ENCODE peak calls at places on chromosomes 13 and 19, in four cellular contexts. One of them, this sample, is unnamed. For H3K36me3 and H3K4me1, the result is how much of the 10 kb centered on the place peaks cover.

GRCh38 chr19:44093931-44094765 is at the start of gene ZNF224:
- DNase-seq in CD8-positive, alpha-beta memory T cell: peak
- DNase-seq in right lobe of liver: peak
- DNase-seq in left ventricle myocardium inferior: peak
- DNase-seq in this sample: peak

GRCh38 chr13:84653915-84654534 is 771.8 kb upstream of the SLITRK1 start:
- DNase-seq in CD8-positive, alpha-beta memory T cell: no peak
- DNase-seq in right lobe of liver: no peak
- DNase-seq in left ventricle myocardium inferior: peak
- DNase-seq in this sample: no peak

GRCh38 chr19:54462713-54463530 is 656 bp downstream of the LENG9 start:
- DNase-seq in CD8-positive, alpha-beta memory T cell: peak
- DNase-seq in right lobe of liver: peak
- DNase-seq in left ventricle myocardium inferior: peak
- DNase-seq in this sample: peak

GRCh38 chr13:40992678-40993077 is 26.4 kb downstream of the ELF1 start:
- DNase-seq in CD8-positive, alpha-beta memory T cell: no peak
- DNase-seq in right lobe of liver: no peak
- DNase-seq in left ventricle myocardium inferior: no peak
- DNase-seq in this sample: no peak

GRCh38 chr19:10744848-10745293 is 27.0 kb downstream of the DNM2 start:
- DNase-seq in CD8-positive, alpha-beta memory T cell: no peak
- DNase-seq in right lobe of liver: peak
- DNase-seq in left ventricle myocardium inferior: no peak
- DNase-seq in this sample: peak

GRCh38 chr19:55552620-55553019 is 7.3 kb upstream of the SBK3 start:
- DNase-seq in CD8-positive, alpha-beta memory T cell: no peak
- DNase-seq in right lobe of liver: no peak
- DNase-seq in left ventricle myocardium inferior: no peak
- DNase-seq in this sample: no peak

GRCh38 chr19:18441804-18442788 is 4.2 kb upstream of the ISYNA1 start:
- DNase-seq in CD8-positive, alpha-beta memory T cell: no peak
- DNase-seq in right lobe of liver: no peak
- DNase-seq in left ventricle myocardium inferior: no peak
- DNase-seq in this sample: no peak

GRCh38 chr19:50568321-50569022 is at the start of gene LRRC4B:
- DNase-seq in CD8-positive, alpha-beta memory T cell: no peak
- DNase-seq in right lobe of liver: no peak
- DNase-seq in left ventricle myocardium inferior: no peak
- DNase-seq in this sample: no peak

GRCh38 chr19:279231-279630 is 12.0 kb downstream of the PLPP2 start:
- DNase-seq in CD8-positive, alpha-beta memory T cell: no peak
- DNase-seq in right lobe of liver: no peak
- DNase-seq in left ventricle myocardium inferior: no peak
- DNase-seq in this sample: no peak

GRCh38 chr19:50325310-50326100 is 3.7 kb downstream of the KCNC3 start:
- DNase-seq in CD8-positive, alpha-beta memory T cell: peak
- DNase-seq in right lobe of liver: peak
- DNase-seq in left ventricle myocardium inferior: peak
- DNase-seq in this sample: peak

GRCh38 chr13:95714142-95714832 is 37.3 kb downstream of the DNAJC3 start:
- DNase-seq in CD8-positive, alpha-beta memory T cell: no peak
- DNase-seq in right lobe of liver: no peak
- DNase-seq in left ventricle myocardium inferior: no peak
- DNase-seq in this sample: no peak

GRCh38 chr13:24851546-24851945 is 87.6 kb downstream of the RNF17 start:
- DNase-seq in CD8-positive, alpha-beta memory T cell: no peak
- DNase-seq in right lobe of liver: no peak
- DNase-seq in left ventricle myocardium inferior: no peak
- DNase-seq in this sample: no peak

GRCh38 chr13:19781526-19781925 is 1.2 kb downstream of the PSPC1 start:
- DNase-seq in CD8-positive, alpha-beta memory T cell: no peak
- DNase-seq in right lobe of liver: no peak
- DNase-seq in left ventricle myocardium inferior: no peak
- DNase-seq in this sample: no peak

GRCh38 chr19:16641695-16642094 is 13.7 kb upstream of the MED26 start:
- DNase-seq in CD8-positive, alpha-beta memory T cell: no peak
- DNase-seq in right lobe of liver: no peak
- DNase-seq in left ventricle myocardium inferior: no peak
- DNase-seq in this sample: no peak

GRCh38 chr19:16638666-16639065 is 10.7 kb upstream of the MED26 start:
- DNase-seq in CD8-positive, alpha-beta memory T cell: no peak
- DNase-seq in right lobe of liver: no peak
- DNase-seq in left ventricle myocardium inferior: no peak
- DNase-seq in this sample: no peak

GRCh38 chr19:16645140-16645539 is 14.8 kb downstream of the SMIM7 start:
- DNase-seq in CD8-positive, alpha-beta memory T cell: no peak
- DNase-seq in right lobe of liver: no peak
- DNase-seq in left ventricle myocardium inferior: no peak
- DNase-seq in this sample: no peak

GRCh38 chr19:16637535-16637934 is 9.5 kb upstream of the MED26 start:
- DNase-seq in CD8-positive, alpha-beta memory T cell: no peak
- DNase-seq in right lobe of liver: no peak
- DNase-seq in left ventricle myocardium inferior: no peak
- DNase-seq in this sample: no peak

GRCh38 chr19:16640951-16641350 is 12.9 kb upstream of the MED26 start:
- DNase-seq in CD8-positive, alpha-beta memory T cell: no peak
- DNase-seq in right lobe of liver: no peak
- DNase-seq in left ventricle myocardium inferior: no peak
- DNase-seq in this sample: no peak
- H3K36me3 ChIP-seq in CD8-positive, alpha-beta memory T cell: under half
- H3K36me3 ChIP-seq in right lobe of liver: under half
- H3K36me3 ChIP-seq in left ventricle myocardium inferior: half or more
- H3K36me3 ChIP-seq in this sample: under half

GRCh38 chr13:23319915-23320224 is 113.6 kb downstream of the SACS start:
- DNase-seq in CD8-positive, alpha-beta memory T cell: no peak
- DNase-seq in right lobe of liver: no peak
- DNase-seq in left ventricle myocardium inferior: no peak
- DNase-seq in this sample: no peak

GRCh38 chr13:23320926-23321533 is 112.5 kb downstream of the SACS start:
- DNase-seq in CD8-positive, alpha-beta memory T cell: no peak
- DNase-seq in right lobe of liver: no peak
- DNase-seq in left ventricle myocardium inferior: no peak
- DNase-seq in this sample: no peak

GRCh38 chr13:23323946-23324709 is 109.4 kb downstream of the SACS start:
- DNase-seq in CD8-positive, alpha-beta memory T cell: no peak
- DNase-seq in right lobe of liver: no peak
- DNase-seq in left ventricle myocardium inferior: no peak
- DNase-seq in this sample: no peak

GRCh38 chr13:23322353-23323336 is 110.9 kb downstream of the SACS start:
- DNase-seq in CD8-positive, alpha-beta memory T cell: no peak
- DNase-seq in right lobe of liver: no peak
- DNase-seq in left ventricle myocardium inferior: no peak
- DNase-seq in this sample: no peak

GRCh38 chr13:23321534-23322241 is 111.8 kb downstream of the SACS start:
- DNase-seq in CD8-positive, alpha-beta memory T cell: no peak
- DNase-seq in right lobe of liver: no peak
- DNase-seq in left ventricle myocardium inferior: peak
- DNase-seq in this sample: no peak
- H3K4me3 ChIP-seq in CD8-positive, alpha-beta memory T cell: peak
- H3K4me3 ChIP-seq in right lobe of liver: no peak
- H3K4me3 ChIP-seq in left ventricle myocardium inferior: peak
- H3K4me3 ChIP-seq in this sample: no peak

GRCh38 chr19:11868188-11868587 is 19.4 kb upstream of the ZNF69 start:
- DNase-seq in CD8-positive, alpha-beta memory T cell: no peak
- DNase-seq in right lobe of liver: no peak
- DNase-seq in left ventricle myocardium inferior: no peak
- DNase-seq in this sample: no peak
- H3K4me1 ChIP-seq in CD8-positive, alpha-beta memory T cell: under half
- H3K4me1 ChIP-seq in right lobe of liver: under half
- H3K4me1 ChIP-seq in left ventricle myocardium inferior: under half
- H3K4me1 ChIP-seq in this sample: under half

GRCh38 chr13:29523199-29523931 is 72.1 kb downstream of the SLC7A1 start:
- DNase-seq in CD8-positive, alpha-beta memory T cell: no peak
- DNase-seq in right lobe of liver: no peak
- DNase-seq in left ventricle myocardium inferior: peak
- DNase-seq in this sample: no peak
- H3K36me3 ChIP-seq in CD8-positive, alpha-beta memory T cell: under half
- H3K36me3 ChIP-seq in right lobe of liver: under half
- H3K36me3 ChIP-seq in left ventricle myocardium inferior: under half
- H3K36me3 ChIP-seq in this sample: under half

GRCh38 chr13:67221630-67222226 is 8.4 kb downstream of the PCDH9 start:
- DNase-seq in CD8-positive, alpha-beta memory T cell: no peak
- DNase-seq in right lobe of liver: no peak
- DNase-seq in left ventricle myocardium inferior: no peak
- DNase-seq in this sample: no peak
- H3K4me3 ChIP-seq in CD8-positive, alpha-beta memory T cell: no peak
- H3K4me3 ChIP-seq in right lobe of liver: no peak
- H3K4me3 ChIP-seq in left ventricle myocardium inferior: peak
- H3K4me3 ChIP-seq in this sample: no peak

GRCh38 chr13:50521750-50522149 is 321.7 kb downstream of the DLEU7 start:
- DNase-seq in CD8-positive, alpha-beta memory T cell: no peak
- DNase-seq in right lobe of liver: no peak
- DNase-seq in left ventricle myocardium inferior: no peak
- DNase-seq in this sample: no peak

GRCh38 chr13:50521191-50521590 is 322.3 kb downstream of the DLEU7 start:
- DNase-seq in CD8-positive, alpha-beta memory T cell: no peak
- DNase-seq in right lobe of liver: no peak
- DNase-seq in left ventricle myocardium inferior: no peak
- DNase-seq in this sample: no peak

GRCh38 chr13:50519866-50520265 is 323.6 kb downstream of the DLEU7 start:
- DNase-seq in CD8-positive, alpha-beta memory T cell: no peak
- DNase-seq in right lobe of liver: no peak
- DNase-seq in left ventricle myocardium inferior: no peak
- DNase-seq in this sample: no peak

GRCh38 chr13:50524540-50524939 is 319.0 kb downstream of the DLEU7 start:
- DNase-seq in CD8-positive, alpha-beta memory T cell: no peak
- DNase-seq in right lobe of liver: no peak
- DNase-seq in left ventricle myocardium inferior: no peak
- DNase-seq in this sample: no peak

GRCh38 chr13:50523307-50523706 is 320.2 kb downstream of the DLEU7 start:
- DNase-seq in CD8-positive, alpha-beta memory T cell: no peak
- DNase-seq in right lobe of liver: no peak
- DNase-seq in left ventricle myocardium inferior: no peak
- DNase-seq in this sample: no peak
- H3K4me1 ChIP-seq in CD8-positive, alpha-beta memory T cell: under half
- H3K4me1 ChIP-seq in right lobe of liver: under half
- H3K4me1 ChIP-seq in left ventricle myocardium inferior: half or more
- H3K4me1 ChIP-seq in this sample: under half